ENCODE peak calls at places on chromosomes 2 and 18, in five cellular contexts. One of them, this sample, is unnamed.

GRCh38 chr2:230685165-230685560 is 27.5 kb upstream of the CAB39 start:
- DNase-seq in OCI-LY7: no peak
- DNase-seq in activated CD4-positive, alpha-beta T cell treated with anti-CD3 and anti-CD28 coated beads, Interleukin-2, amount 50 U/mL, for 1 hour: no peak
- DNase-seq in GM12864: no peak
- DNase-seq in amygdala: no peak
- DNase-seq in this sample: no peak

GRCh38 chr2:9573013-9573708 is 17.5 kb upstream of the ADAM17 start:
- DNase-seq in OCI-LY7: no peak
- DNase-seq in activated CD4-positive, alpha-beta T cell treated with anti-CD3 and anti-CD28 coated beads, Interleukin-2, amount 50 U/mL, for 1 hour: no peak
- DNase-seq in GM12864: no peak
- DNase-seq in amygdala: no peak
- DNase-seq in this sample: no peak

GRCh38 chr2:127011136-127011740 is 95.7 kb downstream of the BIN1 start:
- DNase-seq in OCI-LY7: no peak
- DNase-seq in activated CD4-positive, alpha-beta T cell treated with anti-CD3 and anti-CD28 coated beads, Interleukin-2, amount 50 U/mL, for 1 hour: no peak
- DNase-seq in GM12864: no peak
- DNase-seq in amygdala: no peak
- DNase-seq in this sample: no peak

GRCh38 chr18:30954262-30954661 is 88.3 kb downstream of the DSC3 start:
- DNase-seq in OCI-LY7: no peak
- DNase-seq in activated CD4-positive, alpha-beta T cell treated with anti-CD3 and anti-CD28 coated beads, Interleukin-2, amount 50 U/mL, for 1 hour: no peak
- DNase-seq in GM12864: no peak
- DNase-seq in amygdala: no peak
- DNase-seq in this sample: no peak

GRCh38 chr18:49838381-49838780 is 25.0 kb upstream of the ACAA2 start:
- DNase-seq in OCI-LY7: no peak
- DNase-seq in activated CD4-positive, alpha-beta T cell treated with anti-CD3 and anti-CD28 coated beads, Interleukin-2, amount 50 U/mL, for 1 hour: no peak
- DNase-seq in GM12864: no peak
- DNase-seq in amygdala: no peak
- DNase-seq in this sample: no peak

GRCh38 chr2:196475621-196476020 is 163.9 kb upstream of the CCDC150 start:
- DNase-seq in OCI-LY7: no peak
- DNase-seq in activated CD4-positive, alpha-beta T cell treated with anti-CD3 and anti-CD28 coated beads, Interleukin-2, amount 50 U/mL, for 1 hour: no peak
- DNase-seq in GM12864: no peak
- DNase-seq in amygdala: no peak
- DNase-seq in this sample: no peak

GRCh38 chr18:46767217-46767616 is 10.4 kb upstream of the ST8SIA5 start:
- DNase-seq in OCI-LY7: no peak
- DNase-seq in activated CD4-positive, alpha-beta T cell treated with anti-CD3 and anti-CD28 coated beads, Interleukin-2, amount 50 U/mL, for 1 hour: no peak
- DNase-seq in GM12864: no peak
- DNase-seq in amygdala: no peak
- DNase-seq in this sample: no peak

GRCh38 chr2:40087434-40087833 is 308.4 kb upstream of the THUMPD2 start:
- DNase-seq in OCI-LY7: no peak
- DNase-seq in activated CD4-positive, alpha-beta T cell treated with anti-CD3 and anti-CD28 coated beads, Interleukin-2, amount 50 U/mL, for 1 hour: no peak
- DNase-seq in GM12864: no peak
- DNase-seq in amygdala: no peak
- DNase-seq in this sample: no peak

GRCh38 chr2:89763581-89764485 is 1072.4 kb downstream of the RPIA start:
- DNase-seq in OCI-LY7: no peak
- DNase-seq in activated CD4-positive, alpha-beta T cell treated with anti-CD3 and anti-CD28 coated beads, Interleukin-2, amount 50 U/mL, for 1 hour: no peak
- DNase-seq in GM12864: no peak
- DNase-seq in amygdala: no peak
- DNase-seq in this sample: no peak

GRCh38 chr2:79219383-79219988 is 59.9 kb upstream of the REG3A start:
- DNase-seq in OCI-LY7: peak; percentile 73
- DNase-seq in activated CD4-positive, alpha-beta T cell treated with anti-CD3 and anti-CD28 coated beads, Interleukin-2, amount 50 U/mL, for 1 hour: no peak
- DNase-seq in GM12864: peak; percentile 37
- DNase-seq in amygdala: no peak
- DNase-seq in this sample: peak; percentile 64

GRCh38 chr2:119377266-119377972 is 10.6 kb downstream of the DBI start:
- DNase-seq in OCI-LY7: no peak
- DNase-seq in activated CD4-positive, alpha-beta T cell treated with anti-CD3 and anti-CD28 coated beads, Interleukin-2, amount 50 U/mL, for 1 hour: no peak
- DNase-seq in GM12864: no peak
- DNase-seq in amygdala: no peak
- DNase-seq in this sample: no peak

GRCh38 chr18:68666316-68666715 is 48.6 kb downstream of the TMX3 start:
- DNase-seq in OCI-LY7: no peak
- DNase-seq in activated CD4-positive, alpha-beta T cell treated with anti-CD3 and anti-CD28 coated beads, Interleukin-2, amount 50 U/mL, for 1 hour: no peak
- DNase-seq in GM12864: no peak
- DNase-seq in amygdala: no peak
- DNase-seq in this sample: no peak

GRCh38 chr18:13003466-13003896 is 12.3 kb downstream of the CEP192 start:
- DNase-seq in OCI-LY7: peak; percentile 34
- DNase-seq in activated CD4-positive, alpha-beta T cell treated with anti-CD3 and anti-CD28 coated beads, Interleukin-2, amount 50 U/mL, for 1 hour: no peak
- DNase-seq in GM12864: no peak
- DNase-seq in amygdala: no peak
- DNase-seq in this sample: peak; percentile 73

GRCh38 chr2:43853141-43854081 is 14.6 kb downstream of the ABCG8 start:
- DNase-seq in OCI-LY7: no peak
- DNase-seq in activated CD4-positive, alpha-beta T cell treated with anti-CD3 and anti-CD28 coated beads, Interleukin-2, amount 50 U/mL, for 1 hour: no peak
- DNase-seq in GM12864: no peak
- DNase-seq in amygdala: no peak
- DNase-seq in this sample: no peak

GRCh38 chr2:237858294-237859081 is 935 bp upstream of the RAMP1 start:
- DNase-seq in OCI-LY7: peak; percentile 53
- DNase-seq in activated CD4-positive, alpha-beta T cell treated with anti-CD3 and anti-CD28 coated beads, Interleukin-2, amount 50 U/mL, for 1 hour: peak; percentile 26
- DNase-seq in GM12864: peak; percentile 22
- DNase-seq in amygdala: peak; percentile 74
- DNase-seq in this sample: peak; percentile 48

GRCh38 chr18:72623444-72623843 is 79.3 kb upstream of the CBLN2 start:
- DNase-seq in OCI-LY7: no peak
- DNase-seq in activated CD4-positive, alpha-beta T cell treated with anti-CD3 and anti-CD28 coated beads, Interleukin-2, amount 50 U/mL, for 1 hour: no peak
- DNase-seq in GM12864: no peak
- DNase-seq in amygdala: no peak
- DNase-seq in this sample: no peak

GRCh38 chr2:101179982-101180381 is 28.8 kb upstream of the TBC1D8 start:
- DNase-seq in OCI-LY7: no peak
- DNase-seq in activated CD4-positive, alpha-beta T cell treated with anti-CD3 and anti-CD28 coated beads, Interleukin-2, amount 50 U/mL, for 1 hour: no peak
- DNase-seq in GM12864: no peak
- DNase-seq in amygdala: no peak
- DNase-seq in this sample: no peak

GRCh38 chr2:54834721-54835120 is 111.3 kb downstream of the EML6 start:
- DNase-seq in OCI-LY7: no peak
- DNase-seq in activated CD4-positive, alpha-beta T cell treated with anti-CD3 and anti-CD28 coated beads, Interleukin-2, amount 50 U/mL, for 1 hour: no peak
- DNase-seq in GM12864: no peak
- DNase-seq in amygdala: no peak
- DNase-seq in this sample: no peak

GRCh38 chr2:232986155-232986554 is 26.9 kb downstream of the NGEF start:
- DNase-seq in OCI-LY7: no peak
- DNase-seq in activated CD4-positive, alpha-beta T cell treated with anti-CD3 and anti-CD28 coated beads, Interleukin-2, amount 50 U/mL, for 1 hour: no peak
- DNase-seq in GM12864: no peak
- DNase-seq in amygdala: no peak
- DNase-seq in this sample: no peak

GRCh38 chr18:24679062-24679461 is 218.6 kb downstream of the HRH4 start:
- DNase-seq in OCI-LY7: no peak
- DNase-seq in activated CD4-positive, alpha-beta T cell treated with anti-CD3 and anti-CD28 coated beads, Interleukin-2, amount 50 U/mL, for 1 hour: no peak
- DNase-seq in GM12864: no peak
- DNase-seq in amygdala: no peak
- DNase-seq in this sample: no peak

GRCh38 chr2:188452084-188452483 is 160.4 kb downstream of the GULP1 start:
- DNase-seq in OCI-LY7: no peak
- DNase-seq in activated CD4-positive, alpha-beta T cell treated with anti-CD3 and anti-CD28 coated beads, Interleukin-2, amount 50 U/mL, for 1 hour: no peak
- DNase-seq in GM12864: no peak
- DNase-seq in amygdala: no peak
- DNase-seq in this sample: no peak

GRCh38 chr2:100517556-100517955 is 45.2 kb upstream of the PDCL3 start:
- DNase-seq in OCI-LY7: no peak
- DNase-seq in activated CD4-positive, alpha-beta T cell treated with anti-CD3 and anti-CD28 coated beads, Interleukin-2, amount 50 U/mL, for 1 hour: no peak
- DNase-seq in GM12864: no peak
- DNase-seq in amygdala: no peak
- DNase-seq in this sample: no peak

GRCh38 chr18:46756559-46757201 is at the start of gene ST8SIA5:
- DNase-seq in OCI-LY7: no peak
- DNase-seq in activated CD4-positive, alpha-beta T cell treated with anti-CD3 and anti-CD28 coated beads, Interleukin-2, amount 50 U/mL, for 1 hour: no peak
- DNase-seq in GM12864: no peak
- DNase-seq in amygdala: no peak
- DNase-seq in this sample: no peak

GRCh38 chr2:204407209-204408070 is 137.8 kb upstream of the PARD3B start:
- DNase-seq in OCI-LY7: no peak
- DNase-seq in activated CD4-positive, alpha-beta T cell treated with anti-CD3 and anti-CD28 coated beads, Interleukin-2, amount 50 U/mL, for 1 hour: no peak
- DNase-seq in GM12864: no peak
- DNase-seq in amygdala: no peak
- DNase-seq in this sample: no peak

GRCh38 chr2:139160838-139161237 is 380.6 kb upstream of the NXPH2 start:
- DNase-seq in OCI-LY7: no peak
- DNase-seq in activated CD4-positive, alpha-beta T cell treated with anti-CD3 and anti-CD28 coated beads, Interleukin-2, amount 50 U/mL, for 1 hour: no peak
- DNase-seq in GM12864: no peak
- DNase-seq in amygdala: no peak
- DNase-seq in this sample: no peak

GRCh38 chr2:190530211-190530639 is 4.3 kb downstream of the NEMP2 start:
- DNase-seq in OCI-LY7: no peak
- DNase-seq in activated CD4-positive, alpha-beta T cell treated with anti-CD3 and anti-CD28 coated beads, Interleukin-2, amount 50 U/mL, for 1 hour: no peak
- DNase-seq in GM12864: no peak
- DNase-seq in amygdala: no peak
- DNase-seq in this sample: no peak

GRCh38 chr2:12819721-12820120 is 103.0 kb downstream of the TRIB2 start:
- DNase-seq in OCI-LY7: no peak
- DNase-seq in activated CD4-positive, alpha-beta T cell treated with anti-CD3 and anti-CD28 coated beads, Interleukin-2, amount 50 U/mL, for 1 hour: no peak
- DNase-seq in GM12864: no peak
- DNase-seq in amygdala: no peak
- DNase-seq in this sample: peak; percentile 7

GRCh38 chr2:137348301-137348700 is 583.0 kb downstream of the THSD7B start:
- DNase-seq in OCI-LY7: no peak
- DNase-seq in activated CD4-positive, alpha-beta T cell treated with anti-CD3 and anti-CD28 coated beads, Interleukin-2, amount 50 U/mL, for 1 hour: no peak
- DNase-seq in GM12864: no peak
- DNase-seq in amygdala: no peak
- DNase-seq in this sample: no peak

GRCh38 chr18:50719471-50719987 is 100.3 kb downstream of the MRO start:
- DNase-seq in OCI-LY7: no peak
- DNase-seq in activated CD4-positive, alpha-beta T cell treated with anti-CD3 and anti-CD28 coated beads, Interleukin-2, amount 50 U/mL, for 1 hour: no peak
- DNase-seq in GM12864: no peak
- DNase-seq in amygdala: no peak
- DNase-seq in this sample: no peak

GRCh38 chr2:86393521-86394490 is 47.4 kb upstream of the KDM3A start:
- DNase-seq in OCI-LY7: no peak
- DNase-seq in activated CD4-positive, alpha-beta T cell treated with anti-CD3 and anti-CD28 coated beads, Interleukin-2, amount 50 U/mL, for 1 hour: no peak
- DNase-seq in GM12864: no peak
- DNase-seq in amygdala: no peak
- DNase-seq in this sample: peak; percentile 25

GRCh38 chr2:179899666-179900065 is 38.3 kb upstream of the ZNF385B start:
- DNase-seq in OCI-LY7: no peak
- DNase-seq in activated CD4-positive, alpha-beta T cell treated with anti-CD3 and anti-CD28 coated beads, Interleukin-2, amount 50 U/mL, for 1 hour: no peak
- DNase-seq in GM12864: no peak
- DNase-seq in amygdala: no peak
- DNase-seq in this sample: no peak

GRCh38 chr2:174337337-174338154 is 2.8 kb downstream of the SP9 start:
- DNase-seq in OCI-LY7: peak; percentile 23
- DNase-seq in activated CD4-positive, alpha-beta T cell treated with anti-CD3 and anti-CD28 coated beads, Interleukin-2, amount 50 U/mL, for 1 hour: no peak
- DNase-seq in GM12864: no peak
- DNase-seq in amygdala: no peak
- DNase-seq in this sample: no peak

GRCh38 chr2:233831861-233832260 is 22.5 kb downstream of the HJURP start:
- DNase-seq in OCI-LY7: no peak
- DNase-seq in activated CD4-positive, alpha-beta T cell treated with anti-CD3 and anti-CD28 coated beads, Interleukin-2, amount 50 U/mL, for 1 hour: no peak
- DNase-seq in GM12864: no peak
- DNase-seq in amygdala: no peak
- DNase-seq in this sample: no peak

GRCh38 chr2:108417254-108417653 is 31.8 kb upstream of the GCC2 start:
- DNase-seq in OCI-LY7: peak; percentile 17
- DNase-seq in activated CD4-positive, alpha-beta T cell treated with anti-CD3 and anti-CD28 coated beads, Interleukin-2, amount 50 U/mL, for 1 hour: no peak
- DNase-seq in GM12864: no peak
- DNase-seq in amygdala: no peak
- DNase-seq in this sample: peak; percentile 5

GRCh38 chr2:75311993-75312392 is 112.7 kb upstream of the TACR1 start:
- DNase-seq in OCI-LY7: peak; percentile 90
- DNase-seq in activated CD4-positive, alpha-beta T cell treated with anti-CD3 and anti-CD28 coated beads, Interleukin-2, amount 50 U/mL, for 1 hour: no peak
- DNase-seq in GM12864: peak; percentile 83
- DNase-seq in amygdala: no peak
- DNase-seq in this sample: peak; percentile 88

GRCh38 chr2:121197369-121198091 is 87.5 kb downstream of the TFCP2L1 start:
- DNase-seq in OCI-LY7: no peak
- DNase-seq in activated CD4-positive, alpha-beta T cell treated with anti-CD3 and anti-CD28 coated beads, Interleukin-2, amount 50 U/mL, for 1 hour: no peak
- DNase-seq in GM12864: no peak
- DNase-seq in amygdala: peak; percentile 85
- DNase-seq in this sample: no peak

GRCh38 chr2:116719841-116720240 is 1094.7 kb upstream of the DDX18 start:
- DNase-seq in OCI-LY7: no peak
- DNase-seq in activated CD4-positive, alpha-beta T cell treated with anti-CD3 and anti-CD28 coated beads, Interleukin-2, amount 50 U/mL, for 1 hour: no peak
- DNase-seq in GM12864: no peak
- DNase-seq in amygdala: no peak
- DNase-seq in this sample: no peak

GRCh38 chr2:48607307-48608014 is 10.2 kb upstream of the GTF2A1L start:
- DNase-seq in OCI-LY7: no peak
- DNase-seq in activated CD4-positive, alpha-beta T cell treated with anti-CD3 and anti-CD28 coated beads, Interleukin-2, amount 50 U/mL, for 1 hour: no peak
- DNase-seq in GM12864: no peak
- DNase-seq in amygdala: no peak
- DNase-seq in this sample: no peak

GRCh38 chr2:128606837-128607236 is 288.2 kb upstream of the HS6ST1 start:
- DNase-seq in OCI-LY7: no peak
- DNase-seq in activated CD4-positive, alpha-beta T cell treated with anti-CD3 and anti-CD28 coated beads, Interleukin-2, amount 50 U/mL, for 1 hour: no peak
- DNase-seq in GM12864: no peak
- DNase-seq in amygdala: no peak
- DNase-seq in this sample: no peak

This sample was measured in NAMALWA.